ENCODE peak calls at places on chromosome 17, in six cellular contexts. S is right atrium auricular region; V is uterus; F is tibial nerve; Y is mucosa of descending colon; P is naive thymus-derived CD4-positive, alpha-beta T cell. D is an unnamed sample. For H3K4me1 and H3K9me3, the result is how much of the 10 kb centered on the place peaks cover.

GRCh38 chr17:2192367-2193028 is 111.1 kb downstream of the SMG6 start:
- DNase-seq in S (no peak), Y (peak), P (peak), V (peak), F (no peak), D (no peak)

GRCh38 chr17:48426019-48426418 is 4.0 kb downstream of the SKAP1 start:
- DNase-seq in V (no peak), F (no peak), S (no peak), P (no peak), Y (no peak), D (no peak)

GRCh38 chr17:20053343-20053964 is 44.3 kb downstream of the SPECC1 start:
- DNase-seq in V (no peak), F (no peak), S (no peak), P (no peak), Y (no peak), D (no peak)

GRCh38 chr17:77892469-77893143 is 65.9 kb upstream of the TNRC6C start:
- DNase-seq in S (no peak), F (no peak), P (no peak), Y (no peak), V (no peak), D (no peak)

GRCh38 chr17:77959926-77960521 is 1.5 kb downstream of the TNRC6C start:
- DNase-seq in Y (peak), P (peak), V (no peak), S (no peak), F (no peak), D (no peak)

GRCh38 chr17:43986225-43986981 is 18.0 kb upstream of the NAGS start:
- DNase-seq in S (no peak), Y (no peak), P (no peak), F (no peak), V (no peak), D (no peak)

GRCh38 chr17:71187145-71187878 is 933.5 kb upstream of the SOX9 start:
- DNase-seq in S (no peak), P (no peak), V (no peak), F (no peak), Y (no peak), D (no peak)

GRCh38 chr17:44083250-44083849 is 12.8 kb downstream of the G6PC3 start:
- DNase-seq in S (no peak), Y (no peak), F (no peak), V (no peak), P (no peak), D (no peak)

GRCh38 chr17:57541472-57542394 is 203.4 kb downstream of the CCDC182 start:
- DNase-seq in V (peak), F (no peak), P (no peak), Y (no peak), S (peak), D (peak)

GRCh38 chr17:79627184-79627765 is 16.4 kb upstream of the RBFOX3 start:
- DNase-seq in V (peak), S (no peak), P (no peak), Y (no peak), F (no peak), D (no peak)

GRCh38 chr17:71361691-71362450 is 758.9 kb upstream of the SOX9 start:
- DNase-seq in F (no peak), V (no peak), P (no peak), Y (no peak), S (no peak), D (no peak)

GRCh38 chr17:48060249-48060648 is 12.1 kb downstream of the NFE2L1 start:
- DNase-seq in S (no peak), F (peak), P (no peak), Y (no peak), V (no peak), D (no peak)

GRCh38 chr17:32835291-32835761 is 41.6 kb downstream of the MYO1D start:
- DNase-seq in P (no peak), F (no peak), V (no peak), S (no peak), Y (no peak), D (no peak)

GRCh38 chr17:68497885-68498319 is 14.3 kb upstream of the PRKAR1A start:
- DNase-seq in S (no peak), Y (peak), F (no peak), P (no peak), V (no peak), D (no peak)

GRCh38 chr17:17343160-17343735 is 40.1 kb downstream of the NT5M start:
- DNase-seq in S (no peak), F (no peak), Y (no peak), P (no peak), V (no peak), D (no peak)

GRCh38 chr17:42274812-42275526 is 1.2 kb downstream of the STAT5B start:
- DNase-seq in S (peak), Y (no peak), F (no peak), V (no peak), P (no peak), D (no peak)
- H3K4me3 ChIP-seq in S (peak), Y (no peak), F (peak), V (peak), P (peak), D (peak)

DNA sequence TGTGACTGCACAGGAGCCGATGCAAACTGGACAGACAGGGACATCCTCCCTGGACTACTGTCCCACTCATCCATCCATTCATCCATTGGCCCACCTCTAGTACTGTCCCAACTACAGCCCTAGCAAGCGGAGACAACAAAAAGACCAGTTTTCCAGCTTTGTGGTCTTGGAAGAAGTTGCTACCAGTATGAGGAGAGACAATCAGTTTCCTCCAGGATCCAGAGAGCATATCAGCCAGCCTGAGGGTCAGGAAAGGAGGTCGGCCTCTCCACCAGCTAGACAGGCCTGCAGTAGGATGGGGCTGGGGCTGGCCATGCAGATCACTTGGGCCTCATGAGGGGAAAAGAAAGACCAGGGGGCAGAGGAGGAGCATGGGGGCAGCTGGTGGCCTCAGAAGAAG is 16.8 kb downstream of the KRT33A start:
- DNase-seq in S (no peak), V (no peak), F (no peak), P (no peak), Y (no peak), D (no peak)
- H3K4me1 ChIP-seq in S (under half), V (under half), F (under half), P (under half), Y (under half), D (under half)

GRCh38 chr17:16086957-16087356 is 87.3 kb downstream of the TTC19 start:
- DNase-seq in S (no peak), V (no peak), Y (no peak), F (no peak), P (no peak), D (no peak)

GRCh38 chr17:16080366-16080765 is 80.7 kb downstream of the TTC19 start:
- DNase-seq in F (no peak), P (no peak), V (no peak), S (no peak), Y (no peak), D (no peak)

GRCh38 chr17:16083223-16083622 is 83.6 kb downstream of the TTC19 start:
- DNase-seq in F (no peak), Y (no peak), S (no peak), V (no peak), P (no peak), D (no peak)

GRCh38 chr17:16085066-16085699 is 85.6 kb downstream of the TTC19 start:
- DNase-seq in F (no peak), V (no peak), S (no peak), Y (no peak), P (peak), D (no peak)

GRCh38 chr17:16081507-16082087 is 82.0 kb downstream of the TTC19 start:
- DNase-seq in F (no peak), V (no peak), Y (no peak), S (no peak), P (no peak), D (no peak)
- H3K9me3 ChIP-seq in F (under half), V (under half), Y (under half), S (under half), P (under half), D (under half)

GRCh38 chr17:5092139-5093010 is 14.1 kb downstream of the ZFP3 start:
- DNase-seq in Y (no peak), S (no peak), F (no peak), P (no peak), V (no peak), D (no peak)
- H3K4me3 ChIP-seq in Y (no peak), S (no peak), F (no peak), P (no peak), V (no peak), D (no peak)